ENCODE peak calls at places on chromosomes 7 and 10, in ten cellular contexts. U is KBM-7; B is AG04449; A is ELF-1; L is iris pigment epithelial cell; H is RWPE1; Q is hepatocyte; F is GM23248; X is NCI-H1092 treated with DMSO at 0.1 percent for 48 hours; J is activated CD4-positive, CD25-positive, alpha-beta regulatory T cell treated with anti-CD3 and anti-CD28 coated beads, Interleukin-2, amount 50 U/mL, for 16 hours. M is an unnamed sample.

GRCh38 chr7:139936760-139937310 is 107.8 kb downstream of the TBXAS1 start:
- DNase-seq in U (peak; percentile 49), B (peak; percentile 26), A (peak; percentile 24), L (peak; percentile 95), H (no peak), Q (peak; percentile 67), F (peak; percentile 88), X (no peak), J (no peak), M (no peak)

GRCh38 chr7:17599733-17600685 is 301.6 kb downstream of the AHR start:
- DNase-seq in U (no peak), B (peak; percentile 90), A (no peak), L (peak; percentile 97), H (peak; percentile 93), Q (no peak), F (peak; percentile 92), X (no peak), J (no peak), M (no peak)

GRCh38 chr10:7071421-7071820 is 339.4 kb downstream of the SFMBT2 start:
- DNase-seq in U (no peak), B (no peak), A (no peak), L (no peak), H (no peak), Q (no peak), F (no peak), X (no peak), J (no peak), M (no peak)

GRCh38 chr7:12436896-12437535 is 33.4 kb upstream of the VWDE start:
- DNase-seq in U (peak; percentile 72), B (no peak), A (peak; percentile 17), L (peak; percentile 82), H (no peak), Q (peak; percentile 42), F (peak; percentile 81), X (peak; percentile 94), J (no peak), M (no peak)

GRCh38 chr10:74050653-74051052 is 52.7 kb downstream of the VCL start:
- DNase-seq in U (no peak), B (no peak), A (no peak), L (no peak), H (no peak), Q (no peak), F (no peak), X (no peak), J (no peak), M (no peak)

GRCh38 chr7:79050592-79050991 is 402.9 kb downstream of the MAGI2 start:
- DNase-seq in U (no peak), B (no peak), A (no peak), L (peak; percentile 77), H (peak; percentile 34), Q (peak; percentile 44), F (peak; percentile 50), X (no peak), J (no peak), M (peak; percentile 2)

GRCh38 chr7:42107484-42107883 is 129.5 kb downstream of the GLI3 start:
- DNase-seq in U (no peak), B (no peak), A (peak; percentile 88), L (no peak), H (peak; percentile 71), Q (peak; percentile 42), F (peak; percentile 84), X (no peak), J (no peak), M (no peak)

GRCh38 chr10:123999956-124000615 is 93.3 kb downstream of the CHST15 start:
- DNase-seq in U (no peak), B (no peak), A (peak; percentile 1), L (no peak), H (no peak), Q (no peak), F (no peak), X (no peak), J (no peak), M (no peak)

GRCh38 chr10:10233256-10233655 is 784.4 kb upstream of the CELF2 start:
- DNase-seq in U (no peak), B (no peak), A (no peak), L (no peak), H (no peak), Q (no peak), F (no peak), X (no peak), J (no peak), M (no peak)

M was measured in substantia nigra.